ENCODE peak calls at places on chromosomes 13 and 19, in six cellular contexts. One of them, this sample, is unnamed.

GRCh38 chr13:99876651-99877050 is 94.9 kb downstream of the ZIC5 start:
- DNase-seq in RPMI8226: no peak
- DNase-seq in aorta: no peak
- DNase-seq in cardiac fibroblast: no peak
- DNase-seq in stimulated activated CD4-positive, alpha-beta T cell treated with anti-CD3 and anti-CD28 coated beads, TNF-alpha, amount 100 ng/mL, for 24 hours: no peak
- DNase-seq in ovary: no peak
- DNase-seq in this sample: no peak

GRCh38 chr19:45223879-45224278 is 21.3 kb downstream of the EXOC3L2 start:
- DNase-seq in ovary: no peak
- DNase-seq in RPMI8226: no peak
- DNase-seq in cardiac fibroblast: no peak
- DNase-seq in aorta: no peak
- DNase-seq in stimulated activated CD4-positive, alpha-beta T cell treated with anti-CD3 and anti-CD28 coated beads, TNF-alpha, amount 100 ng/mL, for 24 hours: no peak
- DNase-seq in this sample: no peak

GRCh38 chr13:71865858-71866172 is 1.2 kb downstream of the DACH1 start:
- DNase-seq in stimulated activated CD4-positive, alpha-beta T cell treated with anti-CD3 and anti-CD28 coated beads, TNF-alpha, amount 100 ng/mL, for 24 hours: no peak
- DNase-seq in ovary: no peak
- DNase-seq in cardiac fibroblast: peak; percentile 10
- DNase-seq in RPMI8226: no peak
- DNase-seq in aorta: peak; percentile 70
- DNase-seq in this sample: no peak

GRCh38 chr19:14063100-14063499 is 1.2 kb upstream of the PALM3 start:
- DNase-seq in cardiac fibroblast: no peak
- DNase-seq in RPMI8226: no peak
- DNase-seq in ovary: no peak
- DNase-seq in aorta: no peak
- DNase-seq in stimulated activated CD4-positive, alpha-beta T cell treated with anti-CD3 and anti-CD28 coated beads, TNF-alpha, amount 100 ng/mL, for 24 hours: no peak
- DNase-seq in this sample: no peak

GRCh38 chr19:41709951-41710645 is 1.7 kb downstream of the CEACAM5 start:
- DNase-seq in ovary: no peak
- DNase-seq in RPMI8226: no peak
- DNase-seq in stimulated activated CD4-positive, alpha-beta T cell treated with anti-CD3 and anti-CD28 coated beads, TNF-alpha, amount 100 ng/mL, for 24 hours: no peak
- DNase-seq in aorta: no peak
- DNase-seq in cardiac fibroblast: no peak
- DNase-seq in this sample: no peak

GRCh38 chr13:113629814-113630213 is 28.2 kb downstream of the ATP4B start:
- DNase-seq in cardiac fibroblast: no peak
- DNase-seq in RPMI8226: no peak
- DNase-seq in ovary: peak; percentile 26
- DNase-seq in stimulated activated CD4-positive, alpha-beta T cell treated with anti-CD3 and anti-CD28 coated beads, TNF-alpha, amount 100 ng/mL, for 24 hours: no peak
- DNase-seq in aorta: peak; percentile 43
- DNase-seq in this sample: peak; percentile 72

GRCh38 chr19:18659281-18660050 is 22.6 kb downstream of the KLHL26 start:
- DNase-seq in aorta: peak; percentile 86
- DNase-seq in RPMI8226: no peak
- DNase-seq in ovary: peak; percentile 61
- DNase-seq in stimulated activated CD4-positive, alpha-beta T cell treated with anti-CD3 and anti-CD28 coated beads, TNF-alpha, amount 100 ng/mL, for 24 hours: no peak
- DNase-seq in cardiac fibroblast: peak; percentile 53
- DNase-seq in this sample: no peak

GRCh38 chr13:30796132-30796832 is 60.9 kb downstream of the ALOX5AP start:
- DNase-seq in RPMI8226: no peak
- DNase-seq in stimulated activated CD4-positive, alpha-beta T cell treated with anti-CD3 and anti-CD28 coated beads, TNF-alpha, amount 100 ng/mL, for 24 hours: no peak
- DNase-seq in ovary: no peak
- DNase-seq in cardiac fibroblast: peak; percentile 62
- DNase-seq in aorta: no peak
- DNase-seq in this sample: no peak

GRCh38 chr19:4606921-4607678 is 32.2 kb upstream of the TNFAIP8L1 start:
- DNase-seq in stimulated activated CD4-positive, alpha-beta T cell treated with anti-CD3 and anti-CD28 coated beads, TNF-alpha, amount 100 ng/mL, for 24 hours: no peak
- DNase-seq in RPMI8226: no peak
- DNase-seq in aorta: no peak
- DNase-seq in ovary: peak; percentile 72
- DNase-seq in cardiac fibroblast: peak; percentile 70
- DNase-seq in this sample: no peak

GRCh38 chr13:37375724-37376123 is 222.8 kb downstream of the POSTN start:
- DNase-seq in stimulated activated CD4-positive, alpha-beta T cell treated with anti-CD3 and anti-CD28 coated beads, TNF-alpha, amount 100 ng/mL, for 24 hours: no peak
- DNase-seq in cardiac fibroblast: no peak
- DNase-seq in aorta: no peak
- DNase-seq in RPMI8226: no peak
- DNase-seq in ovary: no peak
- DNase-seq in this sample: no peak

GRCh38 chr19:48760514-48761221 is 5.3 kb downstream of the FGF21 start:
- DNase-seq in RPMI8226: no peak
- DNase-seq in cardiac fibroblast: no peak
- DNase-seq in ovary: no peak
- DNase-seq in aorta: no peak
- DNase-seq in stimulated activated CD4-positive, alpha-beta T cell treated with anti-CD3 and anti-CD28 coated beads, TNF-alpha, amount 100 ng/mL, for 24 hours: no peak
- DNase-seq in this sample: no peak

GRCh38 chr13:37751025-37751424 is 118.5 kb downstream of the TRPC4 start:
- DNase-seq in ovary: no peak
- DNase-seq in stimulated activated CD4-positive, alpha-beta T cell treated with anti-CD3 and anti-CD28 coated beads, TNF-alpha, amount 100 ng/mL, for 24 hours: no peak
- DNase-seq in aorta: no peak
- DNase-seq in cardiac fibroblast: no peak
- DNase-seq in RPMI8226: no peak
- DNase-seq in this sample: no peak

GRCh38 chr19:8302357-8302691 is 5.8 kb downstream of the CD320 start:
- DNase-seq in RPMI8226: no peak
- DNase-seq in cardiac fibroblast: no peak
- DNase-seq in stimulated activated CD4-positive, alpha-beta T cell treated with anti-CD3 and anti-CD28 coated beads, TNF-alpha, amount 100 ng/mL, for 24 hours: no peak
- DNase-seq in ovary: peak; percentile 36
- DNase-seq in aorta: peak; percentile 74
- DNase-seq in this sample: peak; percentile 92

GRCh38 chr19:49456351-49456750 is 3.3 kb downstream of the ALDH16A1 start:
- DNase-seq in ovary: no peak
- DNase-seq in RPMI8226: no peak
- DNase-seq in cardiac fibroblast: peak; percentile 33
- DNase-seq in aorta: no peak
- DNase-seq in stimulated activated CD4-positive, alpha-beta T cell treated with anti-CD3 and anti-CD28 coated beads, TNF-alpha, amount 100 ng/mL, for 24 hours: no peak
- DNase-seq in this sample: no peak

This sample was measured in chondrocyte.